ENCODE peak calls at places on chromosome 20, in five cellular contexts. M is esophagus muscularis mucosa, W is GM20000, Y is HepG2, C is activated B cell treated with CpG ODN at 0.5 μM for 24 hours. U is an unnamed sample.

GRCh38 chr20:36833275-36834020 is 42.5 kb upstream of the TLDC2 start:
- DNase-seq in C (no peak), M (no peak), W (no peak), Y (no peak), U (no peak)

GRCh38 chr20:3551681-3552434 is 81.0 kb downstream of the ATRN start:
- DNase-seq in M (no peak), Y (no peak), C (no peak), W (no peak), U (no peak)

GRCh38 chr20:5932796-5933195 is 17.5 kb downstream of the TRMT6 start:
- DNase-seq in C (no peak), W (no peak), Y (no peak), M (no peak), U (no peak)

GRCh38 chr20:2149507-2149906 is 47.9 kb downstream of the STK35 start:
- DNase-seq in Y (no peak), M (no peak), W (no peak), C (no peak), U (no peak)

GRCh38 chr20:34954905-34955231 is 738 bp downstream of the GSS start:
- DNase-seq in W (no peak), M (no peak), Y (peak; percentile 67), C (no peak), U (no peak)

GRCh38 chr20:1509237-1509636 is 18.0 kb upstream of the SIRPB2 start:
- DNase-seq in W (peak; percentile 32), M (no peak), C (no peak), Y (peak; percentile 25), U (peak; percentile 40)

GRCh38 chr20:35443003-35443402 is 5.0 kb upstream of the GDF5 start:
- DNase-seq in Y (no peak), M (no peak), W (no peak), C (no peak), U (no peak)

GRCh38 chr20:24289737-24290481 is 179.5 kb upstream of the SYNDIG1 start:
- DNase-seq in M (no peak), Y (no peak), W (no peak), C (no peak), U (no peak)

GRCh38 chr20:24755411-24755922 is 193.6 kb upstream of the CST7 start:
- DNase-seq in W (no peak), M (no peak), C (no peak), Y (peak; percentile 92), U (no peak)

GRCh38 chr20:54061106-54061881 is 9.1 kb downstream of the BCAS1 start:
- DNase-seq in C (no peak), M (no peak), W (no peak), Y (no peak), U (no peak)

GRCh38 chr20:63441777-63442493 is 30.5 kb downstream of the KCNQ2 start:
- DNase-seq in M (no peak), Y (peak; percentile 58), C (peak; percentile 25), W (peak; percentile 81), U (peak; percentile 81)

GRCh38 chr20:44274303-44275017 is 27.4 kb downstream of the GDAP1L1 start:
- DNase-seq in Y (peak; percentile 96), C (no peak), M (no peak), W (no peak), U (no peak)

GRCh38 chr20:44273231-44274215 is 26.4 kb downstream of the GDAP1L1 start:
- DNase-seq in C (no peak), W (no peak), Y (no peak), M (no peak), U (no peak)

GRCh38 chr20:44268802-44269201 is 21.7 kb downstream of the GDAP1L1 start:
- DNase-seq in Y (no peak), M (no peak), C (no peak), W (no peak), U (no peak)

DNA sequence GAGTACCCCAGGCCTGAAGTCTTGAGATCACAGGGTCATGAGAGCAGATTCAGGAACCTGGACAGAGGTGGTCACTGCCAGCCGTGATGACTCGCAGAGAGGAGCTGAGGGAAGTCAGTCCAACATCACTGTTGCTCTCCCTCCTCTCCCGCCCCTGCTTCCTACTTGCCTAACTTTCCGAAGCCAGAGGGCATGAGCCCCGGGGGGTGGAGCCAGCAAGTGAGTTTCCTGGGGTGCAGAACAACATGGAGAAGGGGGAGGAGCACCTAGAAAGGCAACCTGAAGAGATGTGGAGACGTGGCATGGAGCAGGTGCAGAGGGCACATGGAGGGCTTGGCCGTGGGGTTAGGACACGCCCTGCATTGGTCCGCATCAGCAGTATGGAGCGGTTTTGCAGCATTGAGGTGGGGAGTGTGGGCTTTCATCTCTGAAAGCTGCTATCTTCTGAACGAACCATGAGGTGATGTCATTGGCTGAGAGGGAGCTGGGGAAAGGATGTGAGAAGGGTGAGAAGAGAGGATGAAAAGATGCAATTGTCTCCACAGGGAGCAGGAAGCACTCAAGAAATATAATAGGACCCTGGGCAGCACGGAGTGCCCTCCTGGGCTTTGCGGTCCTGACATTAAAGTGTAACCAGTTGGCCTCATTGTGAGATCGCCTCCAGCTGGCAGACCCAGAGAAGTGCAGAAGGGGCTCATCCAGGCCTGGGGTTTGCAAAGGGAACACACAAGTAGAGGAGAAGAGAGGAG is 25.0 kb downstream of the GDAP1L1 start:
- DNase-seq in M (no peak), Y (no peak), W (no peak), C (no peak), U (no peak)
- TF ChIP-seq CTCF in M (no peak), Y (peak; percentile 46), W (no peak), C (no peak), U (peak; percentile 38)

GRCh38 chr20:56409521-56409920 is 2.5 kb upstream of the CASS4 start:
- DNase-seq in C (no peak), M (no peak), W (no peak), Y (no peak), U (no peak)
- TF ChIP-seq CTCF in C (no peak), M (no peak), W (no peak), Y (no peak), U (no peak)

GRCh38 chr20:49821850-49822249 is 9.2 kb downstream of the SLC9A8 start:
- DNase-seq in M (no peak), W (no peak), C (no peak), Y (no peak), U (no peak)
- TF ChIP-seq CTCF in M (peak; percentile 19), W (no peak), C (no peak), Y (no peak), U (peak; percentile 38)

GRCh38 chr20:23278172-23278571 is 72.4 kb upstream of the NXT1 start:
- DNase-seq in W (no peak), M (no peak), Y (no peak), C (no peak), U (no peak)
- TF ChIP-seq CTCF in W (no peak), M (no peak), Y (no peak), C (no peak), U (no peak)

GRCh38 chr20:21615617-21616080 is 89.8 kb upstream of the PAX1 start:
- DNase-seq in C (no peak), W (peak; percentile 70), M (peak; percentile 78), Y (peak; percentile 66), U (peak; percentile 59)
- TF ChIP-seq CTCF in C (no peak), W (peak; percentile 87), M (peak; percentile 57), Y (peak; percentile 95), U (peak; percentile 88)